ENCODE peak calls at places on chromosomes 5 and 9, in five cellular contexts. U is stimulated activated CD8-positive, alpha-beta memory T cell treated with anti-CD3 and anti-CD28 coated beads, Interleukin-7, amount 100 ng/mL, for 1 hour; X is glomerular endothelial cell; A is stimulated activated naive CD4-positive, alpha-beta T cell; Y is lower lobe of right lung. C is an unnamed sample.

GRCh38 chr5:96203761-96204160 is 229.3 kb downstream of the PCSK1 start:
- DNase-seq in A (no peak), X (no peak), U (no peak), Y (no peak), C (no peak)

GRCh38 chr9:19108038-19108437 is 5.3 kb upstream of the HAUS6 start:
- DNase-seq in X (no peak), Y (no peak), U (no peak), A (no peak), C (no peak)

GRCh38 chr9:116842658-116843057 is 155.6 kb downstream of the TRIM32 start:
- DNase-seq in X (no peak), Y (no peak), U (no peak), A (no peak), C (no peak)

GRCh38 chr5:88436290-88436689 is 167.6 kb upstream of the TMEM161B start:
- DNase-seq in Y (no peak), U (no peak), X (no peak), A (no peak), C (no peak)

GRCh38 chr5:135743684-135744083 is 90.8 kb upstream of the SLC25A48 start:
- DNase-seq in X (no peak), Y (no peak), A (no peak), U (no peak), C (no peak)

GRCh38 chr5:132500244-132500930 is 9.8 kb upstream of the IRF1 start:
- DNase-seq in U (no peak), A (no peak), Y (no peak), X (no peak), C (no peak)

GRCh38 chr5:138960145-138960692 is 85.1 kb upstream of the LRRTM2 start:
- DNase-seq in U (no peak), X (no peak), A (no peak), Y (no peak), C (no peak)

GRCh38 chr9:113538646-113539430 is 75.3 kb downstream of the RGS3 start:
- DNase-seq in A (no peak), U (no peak), Y (no peak), X (no peak), C (no peak)

GRCh38 chr5:167555771-167556170 is 735.7 kb upstream of the WWC1 start:
- DNase-seq in A (no peak), Y (no peak), X (no peak), U (no peak), C (no peak)

GRCh38 chr5:160463775-160464465 is 42.3 kb downstream of the PTTG1 start:
- DNase-seq in U (no peak), Y (no peak), X (no peak), A (no peak), C (no peak)

GRCh38 chr5:138330813-138331448 is 673 bp downstream of the CDC25C start:
- DNase-seq in U (no peak), Y (no peak), A (no peak), X (no peak), C (no peak)

GRCh38 chr5:136686192-136686872 is 321.0 kb upstream of the TRPC7 start:
- DNase-seq in Y (no peak), A (no peak), U (no peak), X (peak), C (no peak)

GRCh38 chr9:121887553-121888437 is 205.3 kb downstream of the TTLL11 start:
- DNase-seq in Y (no peak), X (no peak), A (no peak), U (no peak), C (no peak)

GRCh38 chr5:43627028-43627427 is 24.0 kb downstream of the NNT start:
- DNase-seq in U (no peak), Y (no peak), A (no peak), X (no peak), C (no peak)

GRCh38 chr9:137111788-137112563 is 2.6 kb downstream of the DPP7 start:
- DNase-seq in U (no peak), X (no peak), A (no peak), Y (no peak), C (no peak)

GRCh38 chr5:152376871-152377270 is 28.2 kb downstream of the NMUR2 start:
- DNase-seq in A (no peak), X (no peak), U (no peak), Y (no peak), C (no peak)

GRCh38 chr9:135096408-135096885 is 9.0 kb downstream of the OLFM1 start:
- DNase-seq in Y (no peak), U (no peak), X (no peak), A (no peak), C (no peak)

GRCh38 chr5:143057580-143057999 is 287.4 kb downstream of the ARHGAP26 start:
- DNase-seq in Y (no peak), X (no peak), A (no peak), U (no peak), C (no peak)

GRCh38 chr5:131252824-131253171 is 11.1 kb upstream of the CDC42SE2 start:
- DNase-seq in U (peak), A (peak), X (no peak), Y (peak), C (peak)

GRCh38 chr5:50767588-50767987 is 101.2 kb downstream of the PARP8 start:
- DNase-seq in U (no peak), X (no peak), Y (no peak), A (no peak), C (no peak)

GRCh38 chr9:129145841-129146292 is 32.2 kb downstream of the IER5L start:
- DNase-seq in X (no peak), Y (no peak), A (no peak), U (no peak), C (no peak)

GRCh38 chr9:72092820-72093219 is 32.4 kb upstream of the C9orf57 start:
- DNase-seq in Y (no peak), U (no peak), A (no peak), X (no peak), C (no peak)

GRCh38 chr5:5953641-5954040 is 424.7 kb downstream of the MED10 start:
- DNase-seq in U (no peak), A (no peak), X (no peak), Y (no peak), C (no peak)

GRCh38 chr9:131640438-131641181 is 95.3 kb downstream of the PRRT1B start:
- DNase-seq in U (no peak), X (no peak), A (no peak), Y (no peak), C (no peak)

GRCh38 chr5:127959152-127959764 is 124.3 kb upstream of the SLC12A2 start:
- DNase-seq in U (no peak), A (peak), X (no peak), Y (peak), C (no peak)

GRCh38 chr5:140547508-140548299 is at the start of gene EIF4EBP3:
- DNase-seq in U (peak), X (peak), A (peak), Y (peak), C (peak)

GRCh38 chr5:61202213-61202612 is 39.9 kb upstream of the SMIM15 start:
- DNase-seq in U (no peak), Y (no peak), X (no peak), A (no peak), C (no peak)

GRCh38 chr5:66306105-66306843 is 162.2 kb downstream of the SREK1 start:
- DNase-seq in U (no peak), X (peak), A (peak), Y (no peak), C (no peak)

GRCh38 chr9:93346240-93347112 is 105.0 kb upstream of the FAM120A start:
- DNase-seq in U (no peak), X (no peak), Y (no peak), A (peak), C (no peak)

GRCh38 chr9:123735376-123735775 is 194.6 kb downstream of the DENND1A start:
- DNase-seq in Y (no peak), A (no peak), X (no peak), U (no peak), C (no peak)

GRCh38 chr9:122389799-122390481 is 19.1 kb downstream of the PTGS1 start:
- DNase-seq in Y (no peak), U (no peak), X (no peak), A (no peak), C (no peak)

GRCh38 chr5:55338092-55338613 is 30.4 kb downstream of the MTREX start:
- DNase-seq in U (no peak), Y (no peak), X (no peak), A (peak), C (no peak)

C was measured in activated T-helper 1 cell treated with anti-CD3 and anti-CD28 coated beads, Interleukin-2, amount 50 U/mL, for 16 hours.